ENCODE peak calls at places on chromosome 5, in four cellular contexts. Q is body of pancreas, C is foreskin fibroblast, U is astrocyte of the spinal cord. F is an unnamed sample.

GRCh38 chr5:125525356-125525755 is 778.9 kb upstream of the ZNF608 start:
- DNase-seq in Q (no peak), C (no peak), U (no peak), F (no peak)

GRCh38 chr5:166320923-166321480 is 1970.4 kb upstream of the WWC1 start:
- DNase-seq in C (no peak), Q (no peak), U (no peak), F (no peak)

GRCh38 chr5:39224196-39224754 is 4.9 kb upstream of the FYB1 start:
- DNase-seq in Q (no peak), C (peak; percentile 48), U (no peak), F (no peak)

GRCh38 chr5:14644623-14645237 is 19.8 kb upstream of the OTULIN start:
- DNase-seq in C (no peak), Q (no peak), U (no peak), F (no peak)

GRCh38 chr5:759111-759741 is 25.3 kb downstream of the ZDHHC11B start:
- DNase-seq in Q (peak; percentile 92), C (no peak), U (no peak), F (no peak)

GRCh38 chr5:124599048-124599973 is 147.1 kb downstream of the ZNF608 start:
- DNase-seq in Q (peak; percentile 84), C (peak; percentile 52), U (peak; percentile 83), F (no peak)

GRCh38 chr5:1536298-1537165 is 12.8 kb upstream of the LPCAT1 start:
- DNase-seq in C (peak; percentile 55), Q (no peak), U (no peak), F (no peak)

GRCh38 chr5:127871448-127872153 is 168.4 kb downstream of the CCDC192 start:
- DNase-seq in U (peak; percentile 50), Q (no peak), C (peak; percentile 52), F (no peak)

GRCh38 chr5:55864606-55865541 is 13.7 kb downstream of the IL31RA start:
- DNase-seq in C (no peak), U (no peak), Q (no peak), F (no peak)

GRCh38 chr5:120449501-120449900 is 14.6 kb upstream of the PRR16 start:
- DNase-seq in C (peak; percentile 65), Q (no peak), U (peak; percentile 17), F (no peak)

GRCh38 chr5:109247943-109248342 is 161.8 kb downstream of the PJA2 start:
- DNase-seq in Q (no peak), C (no peak), U (no peak), F (no peak)

GRCh38 chr5:14440598-14441401 is 140.8 kb upstream of the OTULINL start:
- DNase-seq in C (peak; percentile 97), U (peak; percentile 96), Q (peak; percentile 64), F (peak; percentile 85)

GRCh38 chr5:67799732-67800234 is 415.8 kb upstream of the PIK3R1 start:
- DNase-seq in Q (peak; percentile 11), U (peak; percentile 33), C (peak; percentile 64), F (peak; percentile 51)

GRCh38 chr5:60638300-60638699 is 61.7 kb downstream of the DEPDC1B start:
- DNase-seq in C (no peak), U (no peak), Q (no peak), F (no peak)

GRCh38 chr5:60639544-60639943 is 60.4 kb downstream of the DEPDC1B start:
- DNase-seq in Q (no peak), C (no peak), U (peak; percentile 10), F (no peak)

GRCh38 chr5:60634054-60634453 is 65.9 kb downstream of the DEPDC1B start:
- DNase-seq in Q (no peak), C (no peak), U (no peak), F (no peak)

GRCh38 chr5:60633336-60633735 is 66.6 kb downstream of the DEPDC1B start:
- DNase-seq in C (peak; percentile 86), U (peak; percentile 86), Q (peak; percentile 88), F (peak; percentile 75)

DNA sequence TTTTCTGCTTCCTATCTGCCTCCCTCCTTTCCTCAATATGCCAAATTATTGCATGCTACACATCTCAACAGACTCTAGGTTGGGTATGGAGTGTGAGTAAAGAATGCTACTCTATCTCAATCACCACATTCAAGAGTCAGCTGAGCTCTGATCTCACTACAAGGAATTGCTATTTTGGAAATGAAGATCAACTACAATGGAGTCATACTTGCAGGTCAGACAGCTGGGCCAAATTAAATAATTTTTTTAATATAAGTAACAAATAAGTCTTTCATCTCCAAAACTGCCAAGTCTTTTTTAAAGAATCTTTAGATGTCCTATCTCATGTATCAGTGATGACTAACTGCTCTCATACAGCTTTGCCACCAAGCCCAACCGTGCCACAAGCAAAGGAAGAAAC is 64.0 kb downstream of the DEPDC1B start:
- DNase-seq in Q (no peak), U (no peak), C (peak; percentile 6), F (no peak)
- H3K4me3 ChIP-seq in Q (no peak overlapping the region), U (no peak overlapping the region), C (no peak overlapping the region), F (no peak overlapping the region)

DNA sequence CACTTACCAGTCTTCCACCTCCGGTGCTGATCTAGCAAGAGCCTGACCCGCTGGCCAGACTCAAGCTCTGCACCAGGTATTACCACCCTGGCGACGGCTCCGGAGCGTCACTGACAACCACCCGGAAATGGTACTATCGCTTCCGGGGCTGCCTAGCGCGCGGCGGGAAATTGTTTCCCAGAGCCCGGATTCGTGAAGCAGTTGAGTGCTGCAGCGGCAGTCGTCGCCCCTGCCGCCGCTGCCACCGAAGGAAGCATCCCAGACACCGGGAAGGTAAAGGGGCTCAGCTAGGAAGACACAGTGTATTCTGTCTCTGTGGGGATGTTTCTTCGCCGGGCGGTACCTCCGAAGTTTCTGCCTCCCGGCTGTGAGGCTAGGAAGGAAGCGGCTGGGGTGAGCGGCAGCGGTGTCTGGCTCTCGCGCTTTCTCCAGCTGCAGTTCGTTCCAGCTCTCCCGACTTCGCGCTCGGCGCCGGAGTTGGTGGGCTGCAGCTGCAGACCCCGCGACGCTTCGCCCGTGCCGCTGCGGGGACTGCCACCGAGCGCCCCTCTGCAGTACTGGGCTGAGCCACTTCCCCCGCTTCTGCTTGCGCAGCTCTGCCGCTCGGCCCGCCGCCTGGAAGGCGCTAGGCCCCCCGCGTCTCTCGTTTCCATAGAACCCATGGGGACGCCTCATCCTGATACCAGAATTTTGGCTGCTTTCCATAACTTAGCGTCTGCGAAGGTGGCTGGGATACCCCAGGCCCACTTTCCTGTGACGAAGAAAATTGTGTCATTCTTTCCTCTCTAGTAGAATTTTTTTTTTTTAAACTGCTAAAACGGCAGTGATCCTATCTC is at the start of the genes KIAA0825 and SLF1:
- DNase-seq in C (peak; percentile 95), U (peak; percentile 92), Q (peak; percentile 91), F (peak; percentile 40)
- TF ChIP-seq CTCF in C (no peak), U (no peak), Q (peak; percentile 9), F (no peak)

DNA sequence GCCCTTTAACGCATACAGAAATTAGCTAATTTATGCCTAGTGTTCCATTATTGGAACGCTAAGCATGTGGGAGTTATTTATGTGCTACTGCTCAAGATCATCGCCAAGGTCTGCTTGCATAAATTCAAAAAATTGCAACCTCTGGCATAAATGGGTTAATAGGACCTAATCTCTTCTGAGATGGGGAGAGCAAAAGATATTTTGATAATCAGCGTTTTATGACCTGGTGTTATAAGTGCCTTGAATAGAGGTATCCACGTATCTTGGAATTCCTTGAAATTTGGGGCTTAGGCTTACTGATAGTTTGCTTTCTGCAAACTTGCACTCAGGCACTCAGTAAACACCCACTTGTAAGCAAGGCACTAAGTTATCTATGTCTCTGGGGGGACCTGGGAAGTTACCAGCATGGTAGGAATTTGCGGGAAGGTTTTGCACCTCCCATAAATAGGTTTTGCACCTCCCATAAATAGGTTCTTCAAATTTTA is 1.8 kb downstream of the SUB1 start:
- DNase-seq in U (no peak), Q (no peak), C (no peak), F (no peak)
- H3K4me3 ChIP-seq in U (no peak overlapping the region), Q (no peak overlapping the region), C (peak overlapping the region; percentile 97), F (peak overlapping the region; percentile 69)

DNA sequence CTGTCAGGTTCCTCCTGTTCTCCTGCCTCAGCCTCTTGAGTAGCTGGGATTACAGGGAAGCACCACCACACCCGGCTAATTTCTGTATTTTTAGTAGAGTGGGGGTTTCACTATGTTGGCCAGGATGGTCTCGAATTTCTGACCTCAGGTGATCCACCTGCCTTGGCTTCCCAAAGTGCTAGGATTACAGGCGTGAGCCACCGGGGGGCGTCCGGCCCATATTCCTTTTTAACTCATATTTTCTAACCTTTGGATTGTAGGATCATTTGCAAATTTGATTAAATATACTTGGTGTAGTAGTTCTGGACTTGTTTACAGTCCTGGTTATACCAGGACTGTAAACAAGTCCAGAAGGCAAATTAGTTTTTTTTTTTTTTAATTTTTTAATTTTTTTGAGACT is 4.3 kb downstream of the TCERG1 start:
- DNase-seq in C (no peak), U (no peak), Q (no peak), F (no peak)
- TF ChIP-seq CTCF in C (no peak), U (peak; percentile 26), Q (no peak), F (peak; percentile 15)

DNA sequence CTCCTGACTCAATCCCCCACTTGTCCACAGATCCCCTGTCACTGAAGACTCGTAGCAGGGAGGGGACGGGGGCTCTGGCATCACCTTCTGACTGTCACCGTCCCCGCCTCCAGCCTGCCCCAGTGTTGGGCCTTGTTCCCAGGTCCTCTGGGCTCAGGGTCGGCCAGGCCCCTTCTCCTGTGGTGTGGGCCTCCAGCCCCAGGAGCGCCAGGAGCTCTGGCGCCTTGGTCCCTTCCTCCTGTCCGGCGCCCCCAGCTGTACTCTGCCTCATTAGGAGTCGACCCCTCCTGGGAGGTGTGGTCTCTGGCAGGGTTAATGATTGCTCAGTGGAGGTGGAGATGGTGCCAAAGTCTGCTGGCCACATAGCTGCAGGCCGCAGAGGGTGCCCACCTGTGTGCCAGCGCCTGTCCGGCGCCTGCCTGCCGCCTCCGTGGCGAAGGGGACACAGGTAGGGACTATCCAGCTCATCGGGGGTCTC is at the start of gene CDHR2:
- DNase-seq in Q (no peak), C (no peak), U (no peak), F (no peak)
- H3K4me3 ChIP-seq in Q (no peak within 1 kb of the TSS), C (no peak within 1 kb of the TSS), U (no peak within 1 kb of the TSS), F (no peak within 1 kb of the TSS)

DNA sequence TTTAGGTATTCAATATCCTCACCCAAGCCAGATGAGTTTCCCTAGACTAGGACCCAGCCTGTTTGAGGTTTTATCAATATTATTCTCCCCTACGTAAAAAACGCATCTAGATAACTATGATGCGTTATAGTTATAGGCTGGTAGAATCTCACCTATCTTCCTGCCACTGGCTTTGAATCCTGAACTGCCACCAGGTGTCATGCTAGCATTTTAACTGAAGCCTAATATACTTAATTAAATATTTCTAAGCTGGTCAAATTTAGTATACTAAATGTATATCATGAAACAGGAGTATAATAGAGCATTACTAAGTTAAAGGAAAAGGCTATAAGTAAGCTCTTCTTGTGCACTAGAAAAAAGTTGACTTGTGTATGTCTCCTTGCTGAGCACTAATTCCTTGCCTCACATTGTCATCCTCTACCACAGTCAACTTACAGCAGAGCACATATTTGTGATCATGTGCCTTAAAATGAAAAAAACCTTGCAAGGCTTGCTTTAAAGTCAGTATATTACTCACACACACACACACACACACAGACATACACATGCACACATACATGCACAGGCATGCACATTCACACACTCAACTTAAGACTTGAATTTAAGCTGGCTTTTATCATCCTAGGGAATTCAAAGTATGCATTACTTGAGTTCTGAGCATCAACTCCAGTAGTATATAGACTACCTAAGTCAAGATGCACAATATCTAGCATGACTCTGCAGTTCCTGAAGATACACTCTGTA is 303.4 kb downstream of the ADGRV1 start:
- DNase-seq in U (no peak), Q (no peak), C (no peak), F (no peak)
- TF ChIP-seq CTCF in U (no peak), Q (no peak), C (no peak), F (no peak)